ENCODE peak calls at places on chromosome 5, in eight cellular contexts. One of them, this sample, is unnamed.

GRCh38 chr5:156431956-156432829 is 105.2 kb downstream of the SGCD start:
- DNase-seq in MCF 10A: no peak
- DNase-seq in HCT116: no peak
- DNase-seq in sigmoid colon: no peak
- DNase-seq in HTR-8/SVneo: no peak
- DNase-seq in RWPE1: no peak
- DNase-seq in brain microvascular endothelial cell: no peak
- DNase-seq in HepG2: no peak
- DNase-seq in this sample: no peak

GRCh38 chr5:137582218-137582617 is 83.1 kb upstream of the SPOCK1 start:
- DNase-seq in MCF 10A: peak
- DNase-seq in RWPE1: no peak
- DNase-seq in sigmoid colon: no peak
- DNase-seq in HTR-8/SVneo: no peak
- DNase-seq in brain microvascular endothelial cell: no peak
- DNase-seq in HCT116: no peak
- DNase-seq in HepG2: no peak
- DNase-seq in this sample: no peak

GRCh38 chr5:59724482-59725392 is 168.8 kb downstream of the PDE4D start:
- DNase-seq in sigmoid colon: no peak
- DNase-seq in HCT116: peak
- DNase-seq in HTR-8/SVneo: peak
- DNase-seq in brain microvascular endothelial cell: peak
- DNase-seq in MCF 10A: peak
- DNase-seq in HepG2: peak
- DNase-seq in RWPE1: peak
- DNase-seq in this sample: peak

GRCh38 chr5:31678180-31678579 is 39.2 kb downstream of the PDZD2 start:
- DNase-seq in HTR-8/SVneo: no peak
- DNase-seq in MCF 10A: no peak
- DNase-seq in sigmoid colon: no peak
- DNase-seq in brain microvascular endothelial cell: no peak
- DNase-seq in HepG2: no peak
- DNase-seq in RWPE1: no peak
- DNase-seq in HCT116: no peak
- DNase-seq in this sample: no peak

GRCh38 chr5:6701500-6701899 is 11.7 kb upstream of the TENT4A start:
- DNase-seq in brain microvascular endothelial cell: no peak
- DNase-seq in sigmoid colon: no peak
- DNase-seq in MCF 10A: no peak
- DNase-seq in RWPE1: no peak
- DNase-seq in HCT116: no peak
- DNase-seq in HTR-8/SVneo: no peak
- DNase-seq in HepG2: no peak
- DNase-seq in this sample: no peak

GRCh38 chr5:168168978-168169696 is 122.3 kb upstream of the WWC1 start:
- DNase-seq in RWPE1: no peak
- DNase-seq in sigmoid colon: no peak
- DNase-seq in brain microvascular endothelial cell: no peak
- DNase-seq in HTR-8/SVneo: no peak
- DNase-seq in MCF 10A: no peak
- DNase-seq in HepG2: no peak
- DNase-seq in HCT116: no peak
- DNase-seq in this sample: no peak

GRCh38 chr5:96909435-96909834 is 26.4 kb upstream of the LNPEP start:
- DNase-seq in sigmoid colon: no peak
- DNase-seq in HCT116: no peak
- DNase-seq in MCF 10A: no peak
- DNase-seq in brain microvascular endothelial cell: no peak
- DNase-seq in HepG2: peak
- DNase-seq in RWPE1: no peak
- DNase-seq in HTR-8/SVneo: no peak
- DNase-seq in this sample: no peak

GRCh38 chr5:97182571-97183099 is 412 bp downstream of the RIOK2 start:
- DNase-seq in sigmoid colon: no peak
- DNase-seq in RWPE1: peak
- DNase-seq in brain microvascular endothelial cell: peak
- DNase-seq in HepG2: peak
- DNase-seq in MCF 10A: peak
- DNase-seq in HTR-8/SVneo: no peak
- DNase-seq in HCT116: no peak
- DNase-seq in this sample: no peak

GRCh38 chr5:67182406-67182805 is 14.2 kb downstream of the CD180 start:
- DNase-seq in brain microvascular endothelial cell: peak
- DNase-seq in sigmoid colon: peak
- DNase-seq in RWPE1: no peak
- DNase-seq in HTR-8/SVneo: peak
- DNase-seq in HepG2: no peak
- DNase-seq in HCT116: no peak
- DNase-seq in MCF 10A: peak
- DNase-seq in this sample: peak

GRCh38 chr5:133421394-133421793 is 190.9 kb downstream of the FSTL4 start:
- DNase-seq in brain microvascular endothelial cell: peak
- DNase-seq in HepG2: no peak
- DNase-seq in MCF 10A: peak
- DNase-seq in HTR-8/SVneo: peak
- DNase-seq in HCT116: no peak
- DNase-seq in sigmoid colon: no peak
- DNase-seq in RWPE1: no peak
- DNase-seq in this sample: no peak

GRCh38 chr5:120368923-120369715 is 95.0 kb upstream of the PRR16 start:
- DNase-seq in RWPE1: peak
- DNase-seq in HepG2: peak
- DNase-seq in HTR-8/SVneo: no peak
- DNase-seq in HCT116: no peak
- DNase-seq in brain microvascular endothelial cell: no peak
- DNase-seq in MCF 10A: peak
- DNase-seq in sigmoid colon: peak
- DNase-seq in this sample: no peak

GRCh38 chr5:78779771-78780616 is 131.4 kb upstream of the LHFPL2 start:
- DNase-seq in MCF 10A: peak
- DNase-seq in HCT116: no peak
- DNase-seq in HepG2: no peak
- DNase-seq in brain microvascular endothelial cell: peak
- DNase-seq in HTR-8/SVneo: peak
- DNase-seq in sigmoid colon: no peak
- DNase-seq in RWPE1: peak
- DNase-seq in this sample: no peak

GRCh38 chr5:177369050-177369912 is 11.6 kb downstream of the RGS14 start:
- DNase-seq in sigmoid colon: peak
- DNase-seq in RWPE1: peak
- DNase-seq in HepG2: no peak
- DNase-seq in HCT116: no peak
- DNase-seq in brain microvascular endothelial cell: no peak
- DNase-seq in HTR-8/SVneo: peak
- DNase-seq in MCF 10A: peak
- DNase-seq in this sample: no peak

GRCh38 chr5:6572825-6573380 is 59.9 kb downstream of the NSUN2 start:
- DNase-seq in HTR-8/SVneo: no peak
- DNase-seq in brain microvascular endothelial cell: no peak
- DNase-seq in HepG2: no peak
- DNase-seq in sigmoid colon: no peak
- DNase-seq in RWPE1: no peak
- DNase-seq in HCT116: no peak
- DNase-seq in MCF 10A: no peak
- DNase-seq in this sample: no peak

GRCh38 chr5:134594336-134594735 is 38.3 kb downstream of the SAR1B start:
- DNase-seq in MCF 10A: no peak
- DNase-seq in sigmoid colon: no peak
- DNase-seq in RWPE1: no peak
- DNase-seq in HCT116: no peak
- DNase-seq in brain microvascular endothelial cell: no peak
- DNase-seq in HTR-8/SVneo: no peak
- DNase-seq in HepG2: peak
- DNase-seq in this sample: no peak

GRCh38 chr5:127878174-127878750 is 175.1 kb downstream of the CCDC192 start:
- DNase-seq in HCT116: peak
- DNase-seq in MCF 10A: peak
- DNase-seq in brain microvascular endothelial cell: peak
- DNase-seq in HepG2: peak
- DNase-seq in HTR-8/SVneo: peak
- DNase-seq in sigmoid colon: no peak
- DNase-seq in RWPE1: peak
- DNase-seq in this sample: no peak

GRCh38 chr5:108484035-108484434 is 102.1 kb upstream of the FBXL17 start:
- DNase-seq in HepG2: no peak
- DNase-seq in HCT116: no peak
- DNase-seq in brain microvascular endothelial cell: no peak
- DNase-seq in RWPE1: no peak
- DNase-seq in MCF 10A: no peak
- DNase-seq in sigmoid colon: no peak
- DNase-seq in HTR-8/SVneo: no peak
- DNase-seq in this sample: no peak

GRCh38 chr5:20276061-20276958 is 288.3 kb upstream of the CDH18 start:
- DNase-seq in RWPE1: peak
- DNase-seq in MCF 10A: peak
- DNase-seq in sigmoid colon: no peak
- DNase-seq in HepG2: peak
- DNase-seq in brain microvascular endothelial cell: no peak
- DNase-seq in HTR-8/SVneo: peak
- DNase-seq in HCT116: no peak
- DNase-seq in this sample: no peak

GRCh38 chr5:5933651-5934050 is 444.7 kb downstream of the MED10 start:
- DNase-seq in RWPE1: no peak
- DNase-seq in HTR-8/SVneo: no peak
- DNase-seq in HepG2: no peak
- DNase-seq in sigmoid colon: no peak
- DNase-seq in MCF 10A: no peak
- DNase-seq in HCT116: no peak
- DNase-seq in brain microvascular endothelial cell: no peak
- DNase-seq in this sample: no peak

GRCh38 chr5:171739246-171739645 is 46.4 kb upstream of the SMIM23 start:
- DNase-seq in RWPE1: no peak
- DNase-seq in HCT116: no peak
- DNase-seq in sigmoid colon: no peak
- DNase-seq in brain microvascular endothelial cell: no peak
- DNase-seq in HTR-8/SVneo: no peak
- DNase-seq in MCF 10A: no peak
- DNase-seq in HepG2: no peak
- DNase-seq in this sample: no peak

GRCh38 chr5:73135429-73136276 is 15.3 kb downstream of the TMEM171 start:
- DNase-seq in RWPE1: peak
- DNase-seq in brain microvascular endothelial cell: peak
- DNase-seq in HepG2: peak
- DNase-seq in HTR-8/SVneo: peak
- DNase-seq in HCT116: peak
- DNase-seq in sigmoid colon: no peak
- DNase-seq in MCF 10A: peak
- DNase-seq in this sample: no peak

GRCh38 chr5:131749138-131749537 is 47.7 kb downstream of the FNIP1 start:
- DNase-seq in HTR-8/SVneo: no peak
- DNase-seq in HepG2: no peak
- DNase-seq in HCT116: no peak
- DNase-seq in brain microvascular endothelial cell: peak
- DNase-seq in sigmoid colon: no peak
- DNase-seq in RWPE1: peak
- DNase-seq in MCF 10A: peak
- DNase-seq in this sample: no peak

GRCh38 chr5:137376127-137376526 is 123.0 kb downstream of the SPOCK1 start:
- DNase-seq in HCT116: no peak
- DNase-seq in HepG2: no peak
- DNase-seq in MCF 10A: no peak
- DNase-seq in HTR-8/SVneo: no peak
- DNase-seq in brain microvascular endothelial cell: no peak
- DNase-seq in RWPE1: no peak
- DNase-seq in sigmoid colon: no peak
- DNase-seq in this sample: no peak

GRCh38 chr5:155085282-155085990 is 71.9 kb downstream of the KIF4B start:
- DNase-seq in HepG2: no peak
- DNase-seq in brain microvascular endothelial cell: no peak
- DNase-seq in RWPE1: peak
- DNase-seq in HCT116: no peak
- DNase-seq in HTR-8/SVneo: no peak
- DNase-seq in sigmoid colon: no peak
- DNase-seq in MCF 10A: no peak
- DNase-seq in this sample: no peak

GRCh38 chr5:103561670-103562069 is 919 bp downstream of the NUDT12 start:
- DNase-seq in HTR-8/SVneo: no peak
- DNase-seq in sigmoid colon: no peak
- DNase-seq in HepG2: no peak
- DNase-seq in MCF 10A: peak
- DNase-seq in RWPE1: peak
- DNase-seq in HCT116: no peak
- DNase-seq in brain microvascular endothelial cell: no peak
- DNase-seq in this sample: no peak

GRCh38 chr5:40224421-40224820 is 455.3 kb upstream of the PTGER4 start:
- DNase-seq in HCT116: no peak
- DNase-seq in HTR-8/SVneo: no peak
- DNase-seq in HepG2: no peak
- DNase-seq in RWPE1: no peak
- DNase-seq in brain microvascular endothelial cell: no peak
- DNase-seq in MCF 10A: peak
- DNase-seq in sigmoid colon: no peak
- DNase-seq in this sample: no peak

GRCh38 chr5:79736528-79737514 is 47.2 kb downstream of the CMYA5 start:
- DNase-seq in HCT116: no peak
- DNase-seq in sigmoid colon: no peak
- DNase-seq in HTR-8/SVneo: no peak
- DNase-seq in HepG2: no peak
- DNase-seq in RWPE1: no peak
- DNase-seq in MCF 10A: no peak
- DNase-seq in brain microvascular endothelial cell: no peak
- DNase-seq in this sample: no peak

GRCh38 chr5:90096415-90097081 is 313.0 kb downstream of the CETN3 start:
- DNase-seq in MCF 10A: peak
- DNase-seq in HCT116: peak
- DNase-seq in HepG2: peak
- DNase-seq in RWPE1: peak
- DNase-seq in HTR-8/SVneo: peak
- DNase-seq in sigmoid colon: no peak
- DNase-seq in brain microvascular endothelial cell: peak
- DNase-seq in this sample: no peak

GRCh38 chr5:107515521-107515920 is 155.2 kb downstream of the EFNA5 start:
- DNase-seq in RWPE1: no peak
- DNase-seq in MCF 10A: no peak
- DNase-seq in brain microvascular endothelial cell: no peak
- DNase-seq in HTR-8/SVneo: no peak
- DNase-seq in sigmoid colon: no peak
- DNase-seq in HCT116: no peak
- DNase-seq in HepG2: no peak
- DNase-seq in this sample: no peak

GRCh38 chr5:154986151-154986550 is 27.4 kb upstream of the KIF4B start:
- DNase-seq in MCF 10A: no peak
- DNase-seq in brain microvascular endothelial cell: no peak
- DNase-seq in RWPE1: no peak
- DNase-seq in HCT116: no peak
- DNase-seq in sigmoid colon: no peak
- DNase-seq in HTR-8/SVneo: no peak
- DNase-seq in HepG2: no peak
- DNase-seq in this sample: no peak

GRCh38 chr5:132474881-132475511 is 15.6 kb downstream of the IRF1 start:
- DNase-seq in MCF 10A: no peak
- DNase-seq in brain microvascular endothelial cell: no peak
- DNase-seq in HTR-8/SVneo: no peak
- DNase-seq in RWPE1: no peak
- DNase-seq in HCT116: no peak
- DNase-seq in sigmoid colon: peak
- DNase-seq in HepG2: no peak
- DNase-seq in this sample: no peak